ENCODE peak calls at places on chromosomes 13 and 19, in four cellular contexts. J is stomach, U is lung, T is Caco-2. O is an unnamed sample.

GRCh38 chr13:98706446-98707110 is 45.9 kb downstream of the SLC15A1 start:
- DNase-seq in U (no peak), J (no peak), T (peak; percentile 84), O (no peak)

GRCh38 chr19:14674764-14675163 is at the start of gene ADGRE3:
- DNase-seq in U (no peak), J (no peak), T (no peak), O (no peak)

GRCh38 chr13:79403113-79403512 is 2.9 kb downstream of the RBM26 start:
- DNase-seq in U (no peak), J (no peak), T (no peak), O (no peak)

GRCh38 chr19:40744554-40745401 is 5.5 kb downstream of the ACTMAP start:
- DNase-seq in J (no peak), T (peak; percentile 75), U (peak; percentile 77), O (peak; percentile 62)

GRCh38 chr19:42270346-42271044 is 1.4 kb downstream of the CIC start:
- DNase-seq in J (peak; percentile 63), U (no peak), T (no peak), O (peak; percentile 59)

GRCh38 chr13:107192289-107192688 is 624.4 kb upstream of the ARGLU1 start:
- DNase-seq in U (peak; percentile 50), J (peak; percentile 37), T (peak; percentile 76), O (no peak)

GRCh38 chr13:72304121-72304745 is 423.2 kb downstream of the MZT1 start:
- DNase-seq in J (no peak), U (no peak), T (no peak), O (no peak)

GRCh38 chr13:26991508-26992181 is 180.0 kb downstream of the USP12 start:
- DNase-seq in U (no peak), J (peak; percentile 63), T (no peak), O (no peak)

GRCh38 chr13:99542788-99543406 is 41.6 kb downstream of the TM9SF2 start:
- DNase-seq in T (no peak), J (no peak), U (no peak), O (no peak)

GRCh38 chr19:2188708-2189385 is 25.1 kb downstream of the DOT1L start:
- DNase-seq in J (no peak), U (no peak), T (no peak), O (no peak)

GRCh38 chr19:29515233-29515619 is 10.6 kb upstream of the VSTM2B start:
- DNase-seq in T (no peak), U (no peak), J (no peak), O (no peak)

GRCh38 chr19:14021474-14021873 is 6.5 kb upstream of the RLN3 start:
- DNase-seq in T (no peak), U (no peak), J (no peak), O (no peak)

GRCh38 chr13:111117289-111117688 is 2.2 kb downstream of the ARHGEF7 start:
- DNase-seq in U (no peak), J (no peak), T (no peak), O (no peak)

GRCh38 chr19:2253106-2254051 is 2.8 kb downstream of the JSRP1 start:
- DNase-seq in J (no peak), T (no peak), U (no peak), O (no peak)

GRCh38 chr19:1567848-1568227 is 287 bp downstream of the MEX3D start:
- DNase-seq in T (no peak), U (no peak), J (no peak), O (no peak)

GRCh38 chr13:36807616-36808015 is 11.4 kb upstream of the RFXAP start:
- DNase-seq in T (no peak), J (no peak), U (no peak), O (no peak)

GRCh38 chr13:41315466-41316047 is 4.5 kb downstream of the NAA16 start:
- DNase-seq in T (no peak), J (no peak), U (no peak), O (no peak)

GRCh38 chr13:65789815-65790214 is 1440.3 kb downstream of the PCDH9 start:
- DNase-seq in U (no peak), T (no peak), J (no peak), O (no peak)

GRCh38 chr13:49374585-49375290 is 69.1 kb downstream of the CAB39L start:
- DNase-seq in U (no peak), J (no peak), T (no peak), O (no peak)

GRCh38 chr19:1744133-1744665 is 9.1 kb upstream of the ONECUT3 start:
- DNase-seq in U (no peak), J (no peak), T (no peak), O (no peak)

GRCh38 chr13:104143760-104144406 is 1077.7 kb upstream of the SLC10A2 start:
- DNase-seq in T (no peak), J (no peak), U (no peak), O (no peak)

GRCh38 chr19:13146763-13147563 is 3.2 kb downstream of the STX10 start:
- DNase-seq in T (no peak), J (peak; percentile 63), U (peak; percentile 45), O (no peak)

GRCh38 chr19:1422360-1422759 is 15.0 kb downstream of the DAZAP1 start:
- DNase-seq in U (no peak), J (no peak), T (no peak), O (no peak)

GRCh38 chr13:48492123-48493075 is 40.5 kb downstream of the RCBTB2 start:
- DNase-seq in T (no peak), J (peak; percentile 52), U (peak; percentile 57), O (peak; percentile 38)

GRCh38 chr13:113816248-113816924 is 47.5 kb downstream of the GAS6 start:
- DNase-seq in J (no peak), U (no peak), T (no peak), O (no peak)

GRCh38 chr13:113813749-113814434 is 50.0 kb downstream of the GAS6 start:
- DNase-seq in J (no peak), T (no peak), U (no peak), O (no peak)

GRCh38 chr13:113816925-113817859 is 46.7 kb downstream of the GAS6 start:
- DNase-seq in J (peak; percentile 97), U (peak; percentile 83), T (peak; percentile 92), O (peak; percentile 97)

GRCh38 chr13:113814435-113814821 is 49.4 kb downstream of the GAS6 start:
- DNase-seq in J (no peak), T (no peak), U (no peak), O (peak; percentile 71)

GRCh38 chr13:113815151-113816058 is 48.5 kb downstream of the GAS6 start:
- DNase-seq in T (no peak), U (no peak), J (no peak), O (no peak)
- H3K4me3 ChIP-seq in T (no peak overlapping the region), U (no peak overlapping the region), J (peak overlapping the region; percentile 9), O (no peak overlapping the region)

GRCh38 chr19:51066816-51067215 is 1.9 kb upstream of the KLK13 start:
- DNase-seq in J (no peak), U (no peak), T (no peak), O (no peak)

GRCh38 chr19:51065221-51065960 is 499 bp upstream of the KLK13 start:
- DNase-seq in J (peak; percentile 27), U (no peak), T (no peak), O (no peak)

GRCh38 chr19:51063664-51064063 is 1.2 kb downstream of the KLK13 start:
- DNase-seq in J (peak; percentile 30), U (no peak), T (no peak), O (no peak)

GRCh38 chr19:51066393-51066792 is 1.5 kb upstream of the KLK13 start:
- DNase-seq in J (peak; percentile 17), U (no peak), T (no peak), O (no peak)

GRCh38 chr19:51064534-51065220 is at the start of gene KLK13:
- DNase-seq in U (peak; percentile 34), J (peak; percentile 49), T (no peak), O (peak; percentile 2)
- H3K4me3 ChIP-seq in U (no peak within 1 kb of the TSS), J (peak within 1 kb of the TSS; percentile 25), T (peak within 1 kb of the TSS; percentile 1), O (no peak within 1 kb of the TSS)

GRCh38 chr13:28159057-28159456 is 20.7 kb downstream of the PAN3 start:
- DNase-seq in U (no peak), T (no peak), J (no peak), O (no peak)

GRCh38 chr13:28163587-28163986 is 25.2 kb downstream of the PAN3 start:
- DNase-seq in T (no peak), J (no peak), U (no peak), O (no peak)

DNA sequence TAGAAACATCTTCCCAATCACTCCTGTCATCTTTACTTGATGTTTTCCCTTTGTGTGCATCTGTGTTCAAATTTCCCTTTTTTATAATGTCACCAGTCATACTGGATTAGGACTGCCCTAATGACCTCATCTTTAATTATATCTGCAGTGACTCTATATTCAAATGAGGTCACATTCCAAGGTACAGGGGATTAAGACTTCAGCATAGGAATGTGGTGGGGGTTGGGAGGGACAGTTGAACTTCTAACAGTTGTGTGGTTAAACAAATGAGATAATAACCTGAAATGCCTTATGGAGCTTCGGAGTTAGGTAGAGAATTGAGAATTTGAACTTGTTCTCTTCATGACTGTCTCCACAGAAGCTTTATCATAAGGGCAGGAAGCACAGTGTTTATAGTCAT is 23.0 kb downstream of the PAN3 start:
- DNase-seq in U (no peak), T (peak; percentile 75), J (no peak), O (no peak)
- H3K4me3 ChIP-seq in U (no peak overlapping the region), T (no peak overlapping the region), J (no peak overlapping the region), O (no peak overlapping the region)

GRCh38 chr19:44306283-44306682 is 1.5 kb upstream of the ZNF235 start:
- DNase-seq in J (no peak), T (no peak), U (no peak), O (no peak)
- H3K4me3 ChIP-seq in J (no peak overlapping the region), T (no peak overlapping the region), U (no peak overlapping the region), O (no peak overlapping the region)

DNA sequence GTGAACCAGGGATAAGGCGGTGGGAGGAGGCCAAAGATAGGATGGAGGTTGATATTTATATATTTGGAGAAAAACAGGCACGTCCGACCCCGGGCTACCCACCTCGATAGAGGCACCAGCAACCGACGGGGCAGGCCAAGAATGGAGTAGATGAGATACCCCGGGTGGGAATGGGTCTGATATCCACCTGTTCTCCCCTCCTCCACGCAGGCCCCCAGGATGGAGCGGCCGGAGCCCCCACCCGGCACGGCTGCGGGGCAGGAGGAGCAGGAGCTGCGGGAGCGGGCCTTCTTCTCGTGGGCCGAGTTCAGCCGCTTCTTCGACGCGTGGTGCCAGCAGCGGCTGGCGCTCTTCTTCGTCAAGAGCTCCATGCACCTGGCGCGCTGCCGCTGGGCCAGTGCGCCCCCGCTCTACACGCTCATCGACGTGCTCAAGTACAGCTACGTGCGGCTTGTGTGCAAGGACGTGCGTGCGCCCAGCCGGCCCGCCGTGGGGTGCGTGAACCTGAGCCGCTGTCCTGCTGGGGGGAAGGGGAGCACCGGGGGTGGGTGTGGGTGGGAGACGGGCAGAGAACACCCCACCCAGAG is 1.2 kb downstream of the ZSWIM9 start:
- DNase-seq in T (no peak), J (no peak), U (no peak), O (no peak)
- H3K4me3 ChIP-seq in T (peak overlapping the region; percentile 100), J (peak overlapping the region; percentile 70), U (no peak overlapping the region), O (peak overlapping the region; percentile 35)

GRCh38 chr19:46407891-46408426 is 5.4 kb downstream of the CCDC8 start:
- DNase-seq in U (no peak), J (no peak), T (no peak), O (no peak)
- H3K4me3 ChIP-seq in U (no peak overlapping the region), J (no peak overlapping the region), T (no peak overlapping the region), O (no peak overlapping the region)

GRCh38 chr13:103030776-103031175 is 35.4 kb downstream of the SLC10A2 start:
- DNase-seq in U (no peak), T (no peak), J (no peak), O (no peak)
- H3K4me3 ChIP-seq in U (no peak overlapping the region), T (no peak overlapping the region), J (no peak overlapping the region), O (no peak overlapping the region)

O was measured in thyroid gland.